ENCODE peak calls at places on chromosomes 6 and 20, in eight cellular contexts. One of them, this sample, is unnamed.

GRCh38 chr6:157092736-157093135 is 230.6 kb downstream of the TMEM242 start:
- DNase-seq in HTR-8/SVneo: no peak
- DNase-seq in left ventricle myocardium inferior: no peak
- DNase-seq in substantia nigra: no peak
- DNase-seq in caudate nucleus: no peak
- DNase-seq in B cell: no peak
- DNase-seq in mesendoderm: no peak
- DNase-seq in ELR: no peak
- DNase-seq in this sample: no peak

GRCh38 chr6:133778414-133778813 is 110.5 kb upstream of the TCF21 start:
- DNase-seq in HTR-8/SVneo: no peak
- DNase-seq in left ventricle myocardium inferior: no peak
- DNase-seq in substantia nigra: no peak
- DNase-seq in caudate nucleus: no peak
- DNase-seq in B cell: no peak
- DNase-seq in mesendoderm: no peak
- DNase-seq in ELR: peak
- DNase-seq in this sample: no peak

GRCh38 chr6:12578751-12579150 is 137.8 kb upstream of the PHACTR1 start:
- DNase-seq in HTR-8/SVneo: no peak
- DNase-seq in left ventricle myocardium inferior: no peak
- DNase-seq in substantia nigra: no peak
- DNase-seq in caudate nucleus: no peak
- DNase-seq in B cell: no peak
- DNase-seq in mesendoderm: no peak
- DNase-seq in ELR: peak
- DNase-seq in this sample: no peak

GRCh38 chr6:169326067-169326799 is 72.6 kb upstream of the THBS2 start:
- DNase-seq in HTR-8/SVneo: peak
- DNase-seq in left ventricle myocardium inferior: no peak
- DNase-seq in substantia nigra: peak
- DNase-seq in caudate nucleus: peak
- DNase-seq in B cell: no peak
- DNase-seq in mesendoderm: peak
- DNase-seq in ELR: peak
- DNase-seq in this sample: no peak

GRCh38 chr20:61500791-61501321 is 248.8 kb downstream of the CDH4 start:
- DNase-seq in HTR-8/SVneo: peak
- DNase-seq in left ventricle myocardium inferior: no peak
- DNase-seq in substantia nigra: no peak
- DNase-seq in caudate nucleus: no peak
- DNase-seq in B cell: no peak
- DNase-seq in mesendoderm: peak
- DNase-seq in ELR: peak
- DNase-seq in this sample: no peak

GRCh38 chr6:170046786-170047626 is 243.9 kb downstream of the DLL1 start:
- DNase-seq in HTR-8/SVneo: no peak
- DNase-seq in left ventricle myocardium inferior: no peak
- DNase-seq in substantia nigra: no peak
- DNase-seq in caudate nucleus: no peak
- DNase-seq in B cell: no peak
- DNase-seq in mesendoderm: no peak
- DNase-seq in ELR: no peak
- DNase-seq in this sample: no peak

GRCh38 chr20:24668791-24669190 is 199.4 kb downstream of the SYNDIG1 start:
- DNase-seq in HTR-8/SVneo: no peak
- DNase-seq in left ventricle myocardium inferior: no peak
- DNase-seq in substantia nigra: no peak
- DNase-seq in caudate nucleus: no peak
- DNase-seq in B cell: no peak
- DNase-seq in mesendoderm: no peak
- DNase-seq in ELR: no peak
- DNase-seq in this sample: no peak

GRCh38 chr6:75279418-75279817 is 5.2 kb downstream of the TMEM30A start:
- DNase-seq in HTR-8/SVneo: no peak
- DNase-seq in left ventricle myocardium inferior: no peak
- DNase-seq in substantia nigra: no peak
- DNase-seq in caudate nucleus: no peak
- DNase-seq in B cell: no peak
- DNase-seq in mesendoderm: no peak
- DNase-seq in ELR: no peak
- DNase-seq in this sample: no peak

GRCh38 chr20:20017852-20018245 is 687 bp downstream of the NAA20 start:
- DNase-seq in HTR-8/SVneo: peak
- DNase-seq in left ventricle myocardium inferior: no peak
- DNase-seq in substantia nigra: no peak
- DNase-seq in caudate nucleus: no peak
- DNase-seq in B cell: no peak
- DNase-seq in mesendoderm: peak
- DNase-seq in ELR: peak
- DNase-seq in this sample: no peak

GRCh38 chr6:36430351-36430750 is 12.3 kb downstream of the PXT1 start:
- DNase-seq in HTR-8/SVneo: no peak
- DNase-seq in left ventricle myocardium inferior: no peak
- DNase-seq in substantia nigra: no peak
- DNase-seq in caudate nucleus: no peak
- DNase-seq in B cell: no peak
- DNase-seq in mesendoderm: peak
- DNase-seq in ELR: peak
- DNase-seq in this sample: no peak

GRCh38 chr6:158053377-158054313 is 72.0 kb downstream of the SYNJ2 start:
- DNase-seq in HTR-8/SVneo: no peak
- DNase-seq in left ventricle myocardium inferior: no peak
- DNase-seq in substantia nigra: no peak
- DNase-seq in caudate nucleus: no peak
- DNase-seq in B cell: no peak
- DNase-seq in mesendoderm: no peak
- DNase-seq in ELR: no peak
- DNase-seq in this sample: no peak

GRCh38 chr6:38638941-38639497 is 710 bp downstream of the BTBD9 start:
- DNase-seq in HTR-8/SVneo: peak
- DNase-seq in left ventricle myocardium inferior: no peak
- DNase-seq in substantia nigra: peak
- DNase-seq in caudate nucleus: peak
- DNase-seq in B cell: peak
- DNase-seq in mesendoderm: no peak
- DNase-seq in ELR: peak
- DNase-seq in this sample: peak

GRCh38 chr6:125474061-125474460 is 172.3 kb upstream of the HDDC2 start:
- DNase-seq in HTR-8/SVneo: no peak
- DNase-seq in left ventricle myocardium inferior: no peak
- DNase-seq in substantia nigra: no peak
- DNase-seq in caudate nucleus: no peak
- DNase-seq in B cell: no peak
- DNase-seq in mesendoderm: no peak
- DNase-seq in ELR: no peak
- DNase-seq in this sample: no peak

GRCh38 chr6:72418495-72418894 is 203.4 kb upstream of the KCNQ5 start:
- DNase-seq in HTR-8/SVneo: peak
- DNase-seq in left ventricle myocardium inferior: no peak
- DNase-seq in substantia nigra: no peak
- DNase-seq in caudate nucleus: no peak
- DNase-seq in B cell: no peak
- DNase-seq in mesendoderm: peak
- DNase-seq in ELR: peak
- DNase-seq in this sample: no peak

GRCh38 chr6:28634758-28635546 is 109.3 kb downstream of the GPX5 start:
- DNase-seq in HTR-8/SVneo: no peak
- DNase-seq in left ventricle myocardium inferior: no peak
- DNase-seq in substantia nigra: no peak
- DNase-seq in caudate nucleus: no peak
- DNase-seq in B cell: peak
- DNase-seq in mesendoderm: peak
- DNase-seq in ELR: peak
- DNase-seq in this sample: no peak

GRCh38 chr6:157376241-157376640 is 4.7 kb upstream of the ZDHHC14 start:
- DNase-seq in HTR-8/SVneo: no peak
- DNase-seq in left ventricle myocardium inferior: no peak
- DNase-seq in substantia nigra: no peak
- DNase-seq in caudate nucleus: no peak
- DNase-seq in B cell: no peak
- DNase-seq in mesendoderm: no peak
- DNase-seq in ELR: no peak
- DNase-seq in this sample: no peak

GRCh38 chr6:41483943-41484342 is 62.2 kb upstream of the FOXP4 start:
- DNase-seq in HTR-8/SVneo: no peak
- DNase-seq in left ventricle myocardium inferior: no peak
- DNase-seq in substantia nigra: no peak
- DNase-seq in caudate nucleus: no peak
- DNase-seq in B cell: no peak
- DNase-seq in mesendoderm: no peak
- DNase-seq in ELR: no peak
- DNase-seq in this sample: no peak

GRCh38 chr6:154092336-154092962 is 53.4 kb downstream of the OPRM1 start:
- DNase-seq in HTR-8/SVneo: no peak
- DNase-seq in left ventricle myocardium inferior: no peak
- DNase-seq in substantia nigra: no peak
- DNase-seq in caudate nucleus: no peak
- DNase-seq in B cell: no peak
- DNase-seq in mesendoderm: no peak
- DNase-seq in ELR: no peak
- DNase-seq in this sample: no peak

GRCh38 chr6:119566546-119567263 is 217.1 kb upstream of the MAN1A1 start:
- DNase-seq in HTR-8/SVneo: no peak
- DNase-seq in left ventricle myocardium inferior: no peak
- DNase-seq in substantia nigra: no peak
- DNase-seq in caudate nucleus: no peak
- DNase-seq in B cell: no peak
- DNase-seq in mesendoderm: no peak
- DNase-seq in ELR: no peak
- DNase-seq in this sample: no peak

GRCh38 chr6:20056350-20056992 is 155.8 kb downstream of the MBOAT1 start:
- DNase-seq in HTR-8/SVneo: peak
- DNase-seq in left ventricle myocardium inferior: no peak
- DNase-seq in substantia nigra: no peak
- DNase-seq in caudate nucleus: no peak
- DNase-seq in B cell: no peak
- DNase-seq in mesendoderm: peak
- DNase-seq in ELR: peak
- DNase-seq in this sample: peak

GRCh38 chr6:12348530-12349511 is 58.7 kb downstream of the EDN1 start:
- DNase-seq in HTR-8/SVneo: peak
- DNase-seq in left ventricle myocardium inferior: no peak
- DNase-seq in substantia nigra: no peak
- DNase-seq in caudate nucleus: no peak
- DNase-seq in B cell: no peak
- DNase-seq in mesendoderm: peak
- DNase-seq in ELR: peak
- DNase-seq in this sample: peak

GRCh38 chr6:15520616-15521203 is 142.1 kb downstream of the DTNBP1 start:
- DNase-seq in HTR-8/SVneo: no peak
- DNase-seq in left ventricle myocardium inferior: no peak
- DNase-seq in substantia nigra: no peak
- DNase-seq in caudate nucleus: no peak
- DNase-seq in B cell: no peak
- DNase-seq in mesendoderm: no peak
- DNase-seq in ELR: no peak
- DNase-seq in this sample: no peak

GRCh38 chr20:1334761-1335160 is 5.8 kb upstream of the SDCBP2 start:
- DNase-seq in HTR-8/SVneo: no peak
- DNase-seq in left ventricle myocardium inferior: no peak
- DNase-seq in substantia nigra: no peak
- DNase-seq in caudate nucleus: no peak
- DNase-seq in B cell: no peak
- DNase-seq in mesendoderm: peak
- DNase-seq in ELR: no peak
- DNase-seq in this sample: no peak

GRCh38 chr20:18506744-18507143 is 996 bp upstream of the SEC23B start:
- DNase-seq in HTR-8/SVneo: no peak
- DNase-seq in left ventricle myocardium inferior: no peak
- DNase-seq in substantia nigra: no peak
- DNase-seq in caudate nucleus: no peak
- DNase-seq in B cell: no peak
- DNase-seq in mesendoderm: no peak
- DNase-seq in ELR: no peak
- DNase-seq in this sample: no peak

This sample was measured in LoVo.